ENCODE peak calls at places on chromosomes 3 and 15, in four cellular contexts. G is A549, R is GM12878, K is K562. E is an unnamed sample.

GRCh38 chr3:88610820-88611219 is 461.1 kb downstream of the C3orf38 start:
- DNase-seq in G (no peak), R (no peak), K (no peak), E (no peak)

GRCh38 chr15:99140590-99140989 is 35.7 kb downstream of the SYNM start:
- DNase-seq in G (no peak), R (no peak), K (no peak), E (no peak)

GRCh38 chr3:59432676-59433075 is 382.9 kb upstream of the CFAP20DC start:
- DNase-seq in G (no peak), R (no peak), K (no peak), E (no peak)

GRCh38 chr3:159252772-159253384 is 451.0 kb downstream of the MFSD1 start:
- DNase-seq in G (peak), R (peak), K (peak), E (peak)

GRCh38 chr15:85404922-85405293 is 24.5 kb downstream of the AKAP13 start:
- DNase-seq in G (no peak), R (no peak), K (no peak), E (no peak)

GRCh38 chr3:190375250-190375649 is 12.7 kb upstream of the CLDN16 start:
- DNase-seq in G (no peak), R (no peak), K (no peak), E (no peak)

GRCh38 chr15:78988361-78988911 is 43.6 kb upstream of the CTSH start:
- DNase-seq in G (peak), R (peak), K (no peak), E (peak)

GRCh38 chr3:76997733-76998132 is 42.2 kb upstream of the ROBO2 start:
- DNase-seq in G (no peak), R (no peak), K (no peak), E (no peak)

GRCh38 chr3:164806188-164806587 is 272.1 kb downstream of the SI start:
- DNase-seq in G (no peak), R (no peak), K (no peak), E (no peak)

GRCh38 chr3:44555753-44556152 is 760 bp downstream of the ZKSCAN7 start:
- DNase-seq in G (no peak), R (no peak), K (no peak), E (peak)

GRCh38 chr3:152331018-152331541 is 62.4 kb downstream of the MBNL1 start:
- DNase-seq in G (peak), R (no peak), K (no peak), E (peak)

GRCh38 chr3:57852896-57853295 is 96.8 kb downstream of the SLMAP start:
- DNase-seq in G (peak), R (no peak), K (no peak), E (peak)

GRCh38 chr3:41247590-41247989 is 48.3 kb downstream of the CTNNB1 start:
- DNase-seq in G (no peak), R (no peak), K (no peak), E (peak)

GRCh38 chr3:37130448-37130847 is 43.9 kb downstream of the LRRFIP2 start:
- DNase-seq in G (no peak), R (no peak), K (no peak), E (no peak)

GRCh38 chr3:156425651-156426050 is 129.3 kb downstream of the SSR3 start:
- DNase-seq in G (no peak), R (no peak), K (no peak), E (no peak)

GRCh38 chr3:37768107-37768809 is 93.4 kb upstream of the CTDSPL start:
- DNase-seq in G (peak), R (no peak), K (no peak), E (peak)

GRCh38 chr15:23646165-23647000 is 1.3 kb downstream of the MAGEL2 start:
- DNase-seq in G (no peak), R (no peak), K (no peak), E (no peak)

GRCh38 chr3:17288839-17289399 is 404.2 kb downstream of the PLCL2 start:
- DNase-seq in G (no peak), R (no peak), K (no peak), E (no peak)

GRCh38 chr3:89049119-89049518 is 58.3 kb upstream of the EPHA3 start:
- DNase-seq in G (peak), R (no peak), K (no peak), E (peak)

GRCh38 chr15:74235962-74236361 is at the start of gene CCDC33:
- DNase-seq in G (no peak), R (peak), K (no peak), E (no peak)

GRCh38 chr15:75061272-75061671 is 37.9 kb downstream of the PPCDC start:
- DNase-seq in G (no peak), R (peak), K (no peak), E (no peak)

GRCh38 chr3:11690863-11691833 is 47.4 kb upstream of the VGLL4 start:
- DNase-seq in G (no peak), R (no peak), K (no peak), E (peak)

GRCh38 chr3:43152649-43153048 is 46.8 kb upstream of the POMGNT2 start:
- DNase-seq in G (no peak), R (no peak), K (no peak), E (no peak)

GRCh38 chr15:88664151-88664778 is 25.4 kb downstream of the ISG20 start:
- DNase-seq in G (no peak), R (no peak), K (no peak), E (no peak)

GRCh38 chr3:152276688-152277087 is 8.0 kb downstream of the MBNL1 start:
- DNase-seq in G (no peak), R (no peak), K (no peak), E (no peak)

GRCh38 chr3:28243424-28244106 is 2.1 kb downstream of the CMC1 start:
- DNase-seq in G (no peak), R (no peak), K (no peak), E (no peak)

GRCh38 chr3:113532698-113533533 is 561 bp downstream of the SIDT1 start:
- DNase-seq in G (peak), R (no peak), K (no peak), E (no peak)
- TF ChIP-seq POLR2AphosphoS2 in G (no peak), R (no peak), K (no peak), E (no peak)

DNA sequence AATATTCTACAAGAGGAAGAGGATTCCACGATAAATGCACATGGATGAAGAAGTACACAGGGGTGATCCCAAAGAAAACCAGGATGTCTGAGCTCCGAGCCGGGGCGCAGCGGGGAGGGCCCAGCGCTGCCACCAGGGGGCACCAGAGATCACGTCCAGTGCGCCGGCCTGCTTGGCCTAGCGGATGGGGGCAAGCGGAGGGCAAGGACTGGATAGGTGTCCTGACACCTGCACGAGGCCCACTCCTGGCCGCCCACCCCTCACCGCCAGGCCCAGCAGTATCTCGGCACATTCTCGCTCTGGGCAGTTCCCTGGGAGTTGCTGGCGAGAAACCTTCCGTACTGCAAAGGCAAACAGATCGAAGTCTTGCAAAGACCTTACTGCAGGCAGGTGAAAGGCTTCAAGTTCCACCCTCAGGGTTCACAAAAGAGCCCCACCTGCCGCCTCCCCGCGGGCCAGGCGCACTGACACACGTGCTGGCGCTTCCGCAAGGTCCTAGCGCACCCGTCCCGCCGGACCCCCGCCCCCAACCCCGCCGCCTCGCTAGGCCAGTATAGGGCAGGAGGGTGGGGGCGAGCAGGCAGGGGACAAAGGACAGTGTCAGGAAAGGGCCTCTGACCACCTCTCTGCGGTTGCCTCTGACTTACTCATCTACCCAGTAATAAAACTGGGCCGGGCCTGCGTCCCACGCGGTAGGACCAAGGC is 3.3 kb downstream of the ANKRD63 start:
- DNase-seq in G (peak), R (no peak), K (peak), E (peak)
- TF ChIP-seq POLR2AphosphoS2 in G (no peak), R (no peak), K (no peak), E (no peak)

DNA sequence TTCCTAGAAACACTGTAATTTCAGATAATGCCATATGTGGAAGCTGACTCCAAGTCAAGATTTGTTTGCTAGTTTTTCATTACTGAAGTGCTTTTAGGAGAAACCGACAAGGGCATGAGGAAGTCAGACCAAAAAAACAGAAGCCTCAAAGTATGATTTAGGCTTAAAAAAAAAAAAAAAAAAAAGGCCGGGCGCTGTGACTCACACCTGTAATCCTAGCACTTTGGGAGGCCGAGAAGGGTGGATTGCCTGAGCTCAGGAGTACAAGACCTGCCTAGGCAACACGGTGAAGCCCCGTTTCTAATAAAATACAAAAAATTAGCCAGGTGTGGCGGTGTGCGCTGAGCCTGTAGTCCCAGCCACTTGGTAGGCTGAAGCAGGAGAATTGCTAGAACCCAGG is 11.6 kb downstream of the RPL15 start:
- DNase-seq in G (peak), R (no peak), K (no peak), E (no peak)
- TF ChIP-seq POLR2AphosphoS2 in G (no peak), R (no peak), K (no peak), E (no peak)

GRCh38 chr15:52254331-52254730 is 41.3 kb downstream of the MYO5C start:
- DNase-seq in G (peak), R (no peak), K (no peak), E (no peak)
- TF ChIP-seq POLR2AphosphoS2 in G (no peak), R (no peak), K (no peak), E (no peak)

DNA sequence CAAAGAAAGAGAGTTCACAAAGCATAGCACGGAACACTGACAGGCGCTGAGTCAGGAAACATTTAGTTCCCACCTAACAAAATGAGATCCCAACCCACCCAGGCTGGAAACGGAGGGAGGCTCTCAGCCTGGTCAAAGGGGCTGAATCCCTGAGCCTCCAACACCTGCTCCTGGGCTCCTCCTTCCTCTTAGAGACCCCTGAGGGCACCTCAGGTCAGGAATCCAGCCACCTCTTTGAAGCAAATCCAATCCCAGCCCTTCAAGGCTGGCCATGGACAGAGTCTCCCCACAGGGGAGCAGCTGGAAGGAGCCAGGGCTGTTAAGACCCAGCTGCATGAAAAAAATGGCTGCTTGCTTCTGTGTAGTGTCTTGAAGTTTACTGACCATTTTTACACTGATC is 154.4 kb upstream of the HES1 start:
- DNase-seq in G (no peak), R (no peak), K (no peak), E (no peak)
- TF ChIP-seq POLR2AphosphoS2 in G (no peak), R (no peak), K (no peak), E (no peak)